ENCODE peak calls at places on chromosomes 1 and 21, in four cellular contexts. M, R, W and K are unnamed samples.

GRCh38 chr1:117060441-117061317 is 553 bp downstream of the TTF2 start:
- DNase-seq in M (no peak), R (peak; percentile 62), W (peak; percentile 4), K (peak; percentile 61)

GRCh38 chr1:200642481-200642880 is 21.9 kb upstream of the KIF14 start:
- DNase-seq in M (no peak), R (no peak), W (no peak), K (no peak)

GRCh38 chr1:7960165-7960564 is 1.3 kb upstream of the PARK7 start:
- DNase-seq in R (no peak), W (no peak), M (no peak), K (no peak)

GRCh38 chr21:27802816-27803475 is 836.1 kb upstream of the ADAMTS5 start:
- DNase-seq in W (peak; percentile 53), M (peak; percentile 57), R (peak; percentile 48), K (peak; percentile 53)

GRCh38 chr1:109193653-109194590 is 19.8 kb upstream of the SARS1 start:
- DNase-seq in M (peak; percentile 43), W (peak; percentile 74), R (peak; percentile 87), K (peak; percentile 74)

GRCh38 chr21:45465611-45466329 is 60.8 kb downstream of the COL18A1 start:
- DNase-seq in R (no peak), M (no peak), W (no peak), K (no peak)

GRCh38 chr1:167439301-167439988 is 78.9 kb downstream of the CD247 start:
- DNase-seq in R (no peak), M (peak; percentile 75), W (peak; percentile 64), K (peak; percentile 67)

GRCh38 chr1:159171254-159171687 is at the start of gene CADM3:
- DNase-seq in W (no peak), M (peak; percentile 59), R (no peak), K (peak; percentile 26)

GRCh38 chr1:241821363-241821762 is 26.6 kb upstream of the EXO1 start:
- DNase-seq in M (no peak), W (no peak), R (no peak), K (no peak)

GRCh38 chr1:185446131-185446530 is 129.1 kb upstream of the IVNS1ABP start:
- DNase-seq in M (no peak), R (no peak), W (no peak), K (no peak)

GRCh38 chr1:228047183-228047466 is 35.4 kb upstream of the ARF1 start:
- DNase-seq in W (no peak), M (no peak), R (no peak), K (no peak)

GRCh38 chr1:158180741-158181576 is at the start of gene CD1D:
- DNase-seq in R (peak; percentile 42), M (peak; percentile 64), W (peak; percentile 34), K (peak; percentile 52)

GRCh38 chr1:29180497-29181412 is 945 bp downstream of the SRSF4 start:
- DNase-seq in R (no peak), M (no peak), W (no peak), K (no peak)

GRCh38 chr1:7290971-7291970 is 479.8 kb upstream of the VAMP3 start:
- DNase-seq in M (no peak), W (no peak), R (no peak), K (no peak)